ENCODE peak calls at places on chromosomes 11 and 22, in ten cellular contexts. R is cardiac septum; H is NCI-H510A treated with DMSO at 0.1 percent for 48 hours; B is NCI-H748 treated with DMSO at 0.1 percent for 48 hours; U is A549; P is AG10803; X is nucleus accumbens; T is Kasumi-1; L is kidney glomerular epithelial cell; J is activated CD4-positive, alpha-beta T cell treated with anti-CD3 and anti-CD28 coated beads, Interleukin-2, amount 50 U/mL, for 48 hours. K is an unnamed sample.

GRCh38 chr11:7899418-7899817 is 31.6 kb downstream of the OR10A6 start:
- DNase-seq in R (no peak), H (no peak), B (no peak), U (no peak), P (no peak), X (no peak), T (no peak), L (no peak), J (no peak), K (no peak)

GRCh38 chr11:111331711-111332479 is 33.5 kb downstream of the POU2AF3 start:
- DNase-seq in R (no peak), H (no peak), B (no peak), U (no peak), P (peak), X (no peak), T (no peak), L (no peak), J (no peak), K (no peak)

GRCh38 chr11:7528514-7529049 is 14.8 kb downstream of the PPFIBP2 start:
- DNase-seq in R (no peak), H (no peak), B (no peak), U (no peak), P (no peak), X (no peak), T (no peak), L (no peak), J (no peak), K (no peak)

GRCh38 chr11:61948505-61948904 is 1.6 kb upstream of the BEST1 start:
- DNase-seq in R (no peak), H (no peak), B (no peak), U (no peak), P (no peak), X (no peak), T (no peak), L (no peak), J (no peak), K (no peak)

GRCh38 chr11:69475141-69475865 is 6.2 kb upstream of the LINC01488 start:
- DNase-seq in R (no peak), H (no peak), B (no peak), U (no peak), P (no peak), X (no peak), T (no peak), L (no peak), J (no peak), K (no peak)

GRCh38 chr11:91220476-91221202 is 997.8 kb upstream of the CHORDC1 start:
- DNase-seq in R (no peak), H (no peak), B (no peak), U (peak), P (no peak), X (no peak), T (peak), L (peak), J (no peak), K (no peak)

GRCh38 chr22:35766654-35767580 is 49.2 kb downstream of the APOL5 start:
- DNase-seq in R (no peak), H (peak), B (no peak), U (no peak), P (peak), X (no peak), T (no peak), L (no peak), J (no peak), K (no peak)

GRCh38 chr11:32426819-32427615 is 8.3 kb downstream of the WT1 start:
- DNase-seq in R (no peak), H (no peak), B (no peak), U (no peak), P (no peak), X (no peak), T (no peak), L (peak), J (no peak), K (no peak)

GRCh38 chr22:50047346-50047745 is 10.8 kb downstream of the TTLL8 start:
- DNase-seq in R (no peak), H (no peak), B (no peak), U (no peak), P (no peak), X (no peak), T (no peak), L (no peak), J (no peak), K (no peak)

GRCh38 chr11:117690484-117691205 is 106.4 kb downstream of the DSCAML1 start:
- DNase-seq in R (no peak), H (no peak), B (no peak), U (no peak), P (no peak), X (no peak), T (no peak), L (no peak), J (no peak), K (peak)

GRCh38 chr11:117877120-117877784 is 794 bp upstream of the FXYD6 start:
- DNase-seq in R (no peak), H (peak), B (peak), U (no peak), P (no peak), X (no peak), T (no peak), L (no peak), J (no peak), K (no peak)

GRCh38 chr11:17694711-17695110 is 24.7 kb upstream of the MYOD1 start:
- DNase-seq in R (no peak), H (no peak), B (no peak), U (no peak), P (no peak), X (no peak), T (no peak), L (no peak), J (no peak), K (no peak)

GRCh38 chr22:47281126-47282106 is 519.0 kb downstream of the TBC1D22A start:
- DNase-seq in R (no peak), H (no peak), B (peak), U (no peak), P (peak), X (no peak), T (no peak), L (peak), J (no peak), K (no peak)

GRCh38 chr11:71286701-71287643 is 34.6 kb upstream of the SHANK2 start:
- DNase-seq in R (peak), H (no peak), B (no peak), U (peak), P (peak), X (no peak), T (no peak), L (peak), J (no peak), K (no peak)

GRCh38 chr11:9662273-9662672 is 1.6 kb upstream of the SWAP70 start:
- DNase-seq in R (no peak), H (no peak), B (no peak), U (no peak), P (no peak), X (no peak), T (peak), L (no peak), J (no peak), K (peak)

GRCh38 chr22:23243006-23243573 is 62.8 kb downstream of the BCR start:
- DNase-seq in R (no peak), H (no peak), B (no peak), U (no peak), P (no peak), X (no peak), T (no peak), L (no peak), J (peak), K (peak)

GRCh38 chr11:61069427-61069826 is 32.9 kb upstream of the CD5 start:
- DNase-seq in R (no peak), H (no peak), B (no peak), U (no peak), P (no peak), X (no peak), T (no peak), L (no peak), J (peak), K (no peak)

GRCh38 chr11:105144887-105145286 is 5.3 kb upstream of the CARD18 start:
- DNase-seq in R (no peak), H (no peak), B (no peak), U (no peak), P (peak), X (no peak), T (no peak), L (peak), J (no peak), K (no peak)

GRCh38 chr22:42433754-42434153 is 1.6 kb upstream of the NFAM1 start:
- DNase-seq in R (no peak), H (no peak), B (no peak), U (no peak), P (no peak), X (no peak), T (no peak), L (no peak), J (no peak), K (no peak)

GRCh38 chr22:30932661-30933060 is 35.9 kb downstream of the MORC2 start:
- DNase-seq in R (no peak), H (no peak), B (no peak), U (no peak), P (no peak), X (no peak), T (no peak), L (no peak), J (no peak), K (no peak)

GRCh38 chr11:14644396-14645246 is 1.0 kb downstream of the PDE3B start:
- DNase-seq in R (peak), H (peak), B (peak), U (peak), P (no peak), X (peak), T (no peak), L (no peak), J (peak), K (peak)

GRCh38 chr11:70527046-70527395 is 128.7 kb downstream of the CTTN start:
- DNase-seq in R (no peak), H (no peak), B (no peak), U (no peak), P (no peak), X (no peak), T (no peak), L (no peak), J (no peak), K (no peak)

GRCh38 chr11:66251811-66252210 is 16.6 kb upstream of the RAB1B start:
- DNase-seq in R (no peak), H (no peak), B (no peak), U (no peak), P (no peak), X (no peak), T (no peak), L (no peak), J (no peak), K (no peak)

GRCh38 chr22:36772451-36772850 is 3.5 kb downstream of the IFT27 start:
- DNase-seq in R (no peak), H (no peak), B (no peak), U (no peak), P (no peak), X (no peak), T (no peak), L (no peak), J (no peak), K (no peak)

K was measured in GM10248.